ENCODE peak calls at places on chromosomes 5 and 9, in five cellular contexts. K is NCI-H446; B is fibroblast of mammary gland; V is activated T-cell treated with anti-CD3 and anti-CD28 coated beads, Interleukin-2, amount 50 U/mL, for 72 hours; R is NCI-H748 treated with DMSO at 0.1 percent for 48 hours. Z is an unnamed sample.

GRCh38 chr9:33151007-33151557 is 16.1 kb downstream of the B4GALT1 start:
- DNase-seq in B (peak; percentile 97), K (peak; percentile 21), R (no peak), V (no peak), Z (no peak)

GRCh38 chr5:178331491-178331981 is 98.9 kb upstream of the PHYKPL start:
- DNase-seq in R (no peak), B (no peak), K (no peak), V (no peak), Z (no peak)

GRCh38 chr5:93990504-93991085 is 249.2 kb upstream of the POU5F2 start:
- DNase-seq in V (no peak), R (no peak), K (no peak), B (peak; percentile 9), Z (no peak)

GRCh38 chr9:95511952-95512750 is 4.6 kb downstream of the PTCH1 start:
- DNase-seq in B (no peak), R (no peak), K (peak; percentile 18), V (no peak), Z (no peak)

GRCh38 chr5:135890867-135891266 is 4.8 kb downstream of the IL9 start:
- DNase-seq in V (peak; percentile 81), B (no peak), R (no peak), K (no peak), Z (no peak)

GRCh38 chr5:72308853-72309191 is 11.2 kb downstream of the MRPS27 start:
- DNase-seq in V (no peak), K (no peak), B (no peak), R (no peak), Z (no peak)

GRCh38 chr5:39433123-39433522 is 8.3 kb upstream of the DAB2 start:
- DNase-seq in V (no peak), B (no peak), R (no peak), K (no peak), Z (no peak)

GRCh38 chr5:163342301-163342700 is 95.1 kb upstream of the CCNG1 start:
- DNase-seq in K (no peak), R (no peak), B (no peak), V (no peak), Z (no peak)

GRCh38 chr5:164358531-164359259 is 853.3 kb downstream of the MAT2B start:
- DNase-seq in R (no peak), K (no peak), V (no peak), B (peak; percentile 50), Z (no peak)

GRCh38 chr9:78866228-78867132 is 569.6 kb downstream of the PSAT1 start:
- DNase-seq in K (no peak), V (no peak), R (no peak), B (peak; percentile 71), Z (no peak)

GRCh38 chr5:140345919-140346347 is 470 bp downstream of the HBEGF start:
- DNase-seq in B (peak; percentile 63), V (peak; percentile 29), R (no peak), K (no peak), Z (no peak)

GRCh38 chr5:36070687-36071571 is 4.2 kb upstream of the UGT3A2 start:
- DNase-seq in B (no peak), V (no peak), R (no peak), K (no peak), Z (peak; percentile 47)

GRCh38 chr5:139704748-139705147 is 56.6 kb downstream of the CXXC5 start:
- DNase-seq in R (no peak), V (no peak), B (no peak), K (no peak), Z (no peak)

GRCh38 chr5:71757590-71758543 is 38.8 kb downstream of the CARTPT start:
- DNase-seq in B (peak; percentile 78), V (peak; percentile 57), K (peak; percentile 55), R (peak; percentile 22), Z (no peak)

GRCh38 chr9:129007766-129008468 is 20.2 kb downstream of the SH3GLB2 start:
- DNase-seq in B (no peak), V (no peak), K (no peak), R (no peak), Z (no peak)

GRCh38 chr5:1111727-1112289 is at the start of gene SLC12A7:
- DNase-seq in K (no peak), B (no peak), V (peak; percentile 85), R (peak; percentile 52), Z (peak; percentile 29)

GRCh38 chr9:98924971-98925820 is 18.5 kb upstream of the COL15A1 start:
- DNase-seq in K (no peak), R (no peak), V (no peak), B (no peak), Z (no peak)

GRCh38 chr5:169296456-169297220 is 4.3 kb downstream of the SLIT3 start:
- DNase-seq in B (peak; percentile 83), K (no peak), V (no peak), R (no peak), Z (no peak)

GRCh38 chr5:34490501-34491250 is 165.5 kb upstream of the RAI14 start:
- DNase-seq in V (no peak), R (peak; percentile 75), B (no peak), K (no peak), Z (no peak)

GRCh38 chr5:133245191-133246052 is 193.6 kb downstream of the HSPA4 start:
- DNase-seq in B (peak; percentile 97), K (no peak), V (peak; percentile 63), R (no peak), Z (no peak)

GRCh38 chr5:34749431-34749872 is 89.5 kb upstream of the TTC23L start:
- DNase-seq in B (peak; percentile 90), V (no peak), K (no peak), R (no peak), Z (no peak)

GRCh38 chr9:129316281-129317030 is 138.4 kb upstream of the IER5L start:
- DNase-seq in K (no peak), V (no peak), B (no peak), R (no peak), Z (no peak)

GRCh38 chr5:145636396-145636795 is 198.7 kb downstream of the PRELID2 start:
- DNase-seq in K (no peak), V (no peak), R (no peak), B (no peak), Z (no peak)

GRCh38 chr5:749101-749670 is 35.3 kb downstream of the ZDHHC11B start:
- DNase-seq in B (no peak), V (no peak), K (no peak), R (no peak), Z (no peak)

GRCh38 chr5:9903806-9904205 is 273.7 kb upstream of the TAS2R1 start:
- DNase-seq in V (no peak), K (no peak), B (peak; percentile 5), R (peak; percentile 97), Z (no peak)

GRCh38 chr9:98991981-98992884 is 48.5 kb downstream of the COL15A1 start:
- DNase-seq in B (no peak), K (no peak), V (no peak), R (no peak), Z (no peak)

GRCh38 chr9:10867194-10867593 is 254.4 kb upstream of the PTPRD start:
- DNase-seq in R (no peak), B (no peak), K (no peak), V (no peak), Z (no peak)

GRCh38 chr9:98583417-98583816 is 125.3 kb downstream of the GABBR2 start:
- DNase-seq in B (no peak), R (no peak), K (no peak), V (no peak), Z (no peak)

GRCh38 chr9:20621553-20622329 is 558 bp downstream of the MLLT3 start:
- DNase-seq in B (peak; percentile 57), K (peak; percentile 69), R (peak; percentile 75), V (peak; percentile 66), Z (peak; percentile 68)

GRCh38 chr5:54915466-54916027 is 69.8 kb downstream of the ESM1 start:
- DNase-seq in V (no peak), B (no peak), K (no peak), R (no peak), Z (no peak)

GRCh38 chr5:64635056-64635686 is 55.1 kb upstream of the SHISAL2B start:
- DNase-seq in R (no peak), K (no peak), V (no peak), B (peak; percentile 46), Z (no peak)

GRCh38 chr5:586751-587285 is 25.3 kb upstream of the CEP72 start:
- DNase-seq in V (no peak), R (no peak), K (no peak), B (no peak), Z (no peak)

GRCh38 chr5:125059255-125060050 is 313.0 kb upstream of the ZNF608 start:
- DNase-seq in B (no peak), K (no peak), V (no peak), R (peak; percentile 71), Z (no peak)

GRCh38 chr9:70421272-70422180 is 7.1 kb upstream of the KLF9 start:
- DNase-seq in B (peak; percentile 78), K (no peak), R (no peak), V (no peak), Z (no peak)

GRCh38 chr5:91339053-91339710 is 43.9 kb downstream of the ARRDC3 start:
- DNase-seq in R (no peak), K (no peak), B (peak; percentile 55), V (no peak), Z (no peak)

GRCh38 chr5:149325166-149325735 is 20.0 kb upstream of the GRPEL2 start:
- DNase-seq in B (peak; percentile 29), R (no peak), K (peak; percentile 21), V (no peak), Z (no peak)

GRCh38 chr9:128657344-128657704 is 677 bp upstream of the DYNC2I2 start:
- DNase-seq in K (no peak), V (no peak), R (no peak), B (no peak), Z (no peak)

GRCh38 chr9:4862506-4863250 is 69.9 kb downstream of the RCL1 start:
- DNase-seq in R (no peak), B (peak; percentile 81), V (no peak), K (no peak), Z (no peak)

GRCh38 chr9:134895849-134896833 is 15.5 kb downstream of the FCN2 start:
- DNase-seq in R (no peak), B (peak; percentile 91), K (peak; percentile 98), V (no peak), Z (no peak)